ENCODE peak calls at places on chromosome 18, in five cellular contexts. G, J, E, S and O are unnamed samples.
A peak's percentile ranks its signal among the peaks of the same experiment; 100 is the strongest.

GRCh38 chr18:43049021-43049420 is 66.5 kb downstream of the RIT2 start:
- DNase-seq in E (peak; percentile 79), S (no peak), J (no peak), G (no peak), O (no peak)

GRCh38 chr18:32441536-32441935 is 29.1 kb downstream of the GAREM1 start:
- DNase-seq in S (no peak), G (no peak), E (peak; percentile 57), J (no peak), O (no peak)

GRCh38 chr18:75790821-75791220 is 363.3 kb upstream of the SMIM21 start:
- DNase-seq in J (no peak), G (no peak), S (no peak), E (peak; percentile 2), O (no peak)

GRCh38 chr18:13223341-13224148 is 5.0 kb downstream of the LDLRAD4 start:
- DNase-seq in G (no peak), E (no peak), S (no peak), J (peak; percentile 70), O (no peak)

GRCh38 chr18:31795747-31796146 is 35.1 kb upstream of the SLC25A52 start:
- DNase-seq in J (no peak), G (no peak), S (no peak), E (no peak), O (no peak)

GRCh38 chr18:9362869-9363268 is 28.3 kb downstream of the TWSG1 start:
- DNase-seq in G (no peak), S (no peak), E (no peak), J (no peak), O (no peak)

GRCh38 chr18:8424917-8425725 is 184.1 kb upstream of the RAB12 start:
- DNase-seq in G (no peak), S (no peak), J (no peak), E (peak; percentile 34), O (no peak)

GRCh38 chr18:13425357-13426095 is 207.0 kb downstream of the LDLRAD4 start:
- DNase-seq in J (no peak), G (no peak), S (no peak), E (no peak), O (no peak)

GRCh38 chr18:48997985-48998831 is 47.4 kb upstream of the SMAD7 start:
- DNase-seq in G (no peak), S (no peak), E (peak; percentile 94), J (peak; percentile 56), O (no peak)

GRCh38 chr18:3447035-3447894 is 2.7 kb upstream of the TGIF1 start:
- DNase-seq in S (no peak), E (peak; percentile 66), J (peak; percentile 24), G (no peak), O (peak; percentile 31)

GRCh38 chr18:48108136-48108535 is 177.7 kb upstream of the SMAD2 start:
- DNase-seq in G (no peak), J (no peak), E (no peak), S (no peak), O (no peak)

GRCh38 chr18:22601481-22601880 is 183.8 kb upstream of the CTAGE1 start:
- DNase-seq in J (no peak), S (no peak), E (no peak), G (no peak), O (no peak)

GRCh38 chr18:77061946-77062517 is 70.6 kb downstream of the MBP start:
- DNase-seq in G (no peak), E (no peak), S (no peak), J (no peak), O (no peak)

GRCh38 chr18:25672490-25672889 is 320.5 kb upstream of the ZNF521 start:
- DNase-seq in S (no peak), G (no peak), E (no peak), J (no peak), O (no peak)

GRCh38 chr18:62863629-62864028 is 148.3 kb downstream of the PHLPP1 start:
- DNase-seq in J (no peak), E (peak; percentile 82), S (no peak), G (no peak), O (no peak)

GRCh38 chr18:24003903-24004640 is 10.5 kb upstream of the TTC39C start:
- DNase-seq in G (no peak), E (peak; percentile 35), S (no peak), J (no peak), O (no peak)

GRCh38 chr18:3665187-3665586 is 215.2 kb downstream of the TGIF1 start:
- DNase-seq in E (no peak), J (no peak), G (no peak), S (no peak), O (no peak)

GRCh38 chr18:56245856-56246575 is 392.4 kb downstream of the TXNL1 start:
- DNase-seq in S (no peak), E (peak; percentile 36), G (no peak), J (no peak), O (no peak)

GRCh38 chr18:36532815-36533214 is 235.3 kb downstream of the FHOD3 start:
- DNase-seq in G (no peak), S (no peak), E (no peak), J (no peak), O (no peak)

GRCh38 chr18:62248313-62248712 is 61.3 kb downstream of the RELCH start:
- DNase-seq in E (no peak), G (no peak), J (no peak), S (no peak), O (no peak)

GRCh38 chr18:74789078-74789477 is 191.4 kb downstream of the ZNF407 start:
- DNase-seq in G (no peak), S (no peak), J (no peak), E (no peak), O (no peak)

GRCh38 chr18:29321561-29321960 is 1144.6 kb upstream of the CDH2 start:
- DNase-seq in S (no peak), G (no peak), J (no peak), E (peak; percentile 11), O (no peak)

GRCh38 chr18:73879771-73880170 is 267.9 kb downstream of the FBXO15 start:
- DNase-seq in G (no peak), E (peak; percentile 17), S (no peak), J (no peak), O (no peak)

GRCh38 chr18:23609390-23610008 is 23.2 kb upstream of the NPC1 start:
- DNase-seq in S (no peak), J (no peak), E (no peak), G (no peak), O (no peak)

GRCh38 chr18:11147962-11148654 is 1.3 kb downstream of the PIEZO2 start:
- DNase-seq in S (no peak), E (no peak), J (no peak), G (peak; percentile 53), O (no peak)

GRCh38 chr18:78905334-78905733 is 74.3 kb upstream of the SALL3 start:
- DNase-seq in G (no peak), E (no peak), S (no peak), J (no peak), O (no peak)

GRCh38 chr18:48834421-48835011 is 116.2 kb downstream of the SMAD7 start:
- DNase-seq in J (peak; percentile 61), S (peak; percentile 64), E (peak; percentile 93), G (peak; percentile 76), O (peak; percentile 42)

GRCh38 chr18:596288-596881 is 403 bp upstream of the CLUL1 start:
- DNase-seq in G (peak; percentile 57), E (no peak), S (no peak), J (no peak), O (no peak)

GRCh38 chr18:30376515-30376914 is 666.0 kb downstream of the DSC3 start:
- DNase-seq in G (no peak), J (no peak), E (no peak), S (no peak), O (no peak)

GRCh38 chr18:40987581-40987980 is 967.5 kb upstream of the PIK3C3 start:
- DNase-seq in S (no peak), E (no peak), G (no peak), J (no peak), O (no peak)

GRCh38 chr18:27713727-27714080 is 463.2 kb downstream of the CDH2 start:
- DNase-seq in S (no peak), J (no peak), G (no peak), E (peak; percentile 59), O (no peak)

GRCh38 chr18:62986490-62986889 is 271.1 kb downstream of the PHLPP1 start:
- DNase-seq in S (no peak), E (no peak), J (no peak), G (no peak), O (no peak)

GRCh38 chr18:66792466-66792865 is 188.6 kb upstream of the CDH19 start:
- DNase-seq in J (no peak), E (no peak), S (no peak), G (no peak), O (no peak)

GRCh38 chr18:5237083-5237722 is 40.1 kb upstream of the AKAIN1 start:
- DNase-seq in E (peak; percentile 16), S (no peak), J (no peak), G (no peak), O (no peak)

GRCh38 chr18:32450874-32451273 is 19.8 kb downstream of the GAREM1 start:
- DNase-seq in S (no peak), G (no peak), E (no peak), J (no peak), O (no peak)

GRCh38 chr18:76399613-76400391 is 95.2 kb downstream of the ZNF516 start:
- DNase-seq in G (no peak), J (no peak), S (no peak), E (no peak), O (no peak)